ENCODE peak calls at places on chromosome 15, in six cellular contexts. One of them, this sample, is unnamed.

GRCh38 chr15:68797589-68798377 is 22.9 kb downstream of the ANP32A start:
- DNase-seq in uterus: no peak
- DNase-seq in GM06990: no peak
- DNase-seq in heart right ventricle: peak
- DNase-seq in A549: no peak
- DNase-seq in astrocyte of the spinal cord: no peak
- DNase-seq in this sample: peak

GRCh38 chr15:63045438-63046278 is 3.1 kb downstream of the TPM1 start:
- DNase-seq in GM06990: no peak
- DNase-seq in uterus: no peak
- DNase-seq in A549: no peak
- DNase-seq in heart right ventricle: no peak
- DNase-seq in astrocyte of the spinal cord: peak
- DNase-seq in this sample: peak

GRCh38 chr15:31280037-31280830 is 46.4 kb upstream of the KLF13 start:
- DNase-seq in A549: no peak
- DNase-seq in uterus: peak
- DNase-seq in heart right ventricle: peak
- DNase-seq in astrocyte of the spinal cord: no peak
- DNase-seq in GM06990: no peak
- DNase-seq in this sample: no peak

GRCh38 chr15:48657891-48658591 is 12.5 kb upstream of the FBN1 start:
- DNase-seq in astrocyte of the spinal cord: no peak
- DNase-seq in uterus: no peak
- DNase-seq in A549: no peak
- DNase-seq in GM06990: no peak
- DNase-seq in heart right ventricle: peak
- DNase-seq in this sample: no peak

GRCh38 chr15:36373549-36373948 is 205.9 kb upstream of the CDIN1 start:
- DNase-seq in uterus: no peak
- DNase-seq in A549: no peak
- DNase-seq in astrocyte of the spinal cord: peak
- DNase-seq in heart right ventricle: no peak
- DNase-seq in GM06990: no peak
- DNase-seq in this sample: no peak

GRCh38 chr15:48267766-48268165 is 61.7 kb downstream of the SLC12A1 start:
- DNase-seq in astrocyte of the spinal cord: no peak
- DNase-seq in uterus: no peak
- DNase-seq in A549: no peak
- DNase-seq in heart right ventricle: no peak
- DNase-seq in GM06990: no peak
- DNase-seq in this sample: no peak

GRCh38 chr15:62067448-62068044 is 769 bp downstream of the C2CD4A start:
- DNase-seq in heart right ventricle: peak
- DNase-seq in GM06990: peak
- DNase-seq in A549: no peak
- DNase-seq in astrocyte of the spinal cord: no peak
- DNase-seq in uterus: peak
- DNase-seq in this sample: peak

GRCh38 chr15:101167366-101167790 is 84.5 kb downstream of the CHSY1 start:
- DNase-seq in heart right ventricle: no peak
- DNase-seq in A549: no peak
- DNase-seq in uterus: no peak
- DNase-seq in astrocyte of the spinal cord: peak
- DNase-seq in GM06990: no peak
- DNase-seq in this sample: no peak

GRCh38 chr15:42921049-42921731 is 612 bp upstream of the TTBK2 start:
- DNase-seq in astrocyte of the spinal cord: peak
- DNase-seq in heart right ventricle: peak
- DNase-seq in uterus: peak
- DNase-seq in GM06990: no peak
- DNase-seq in A549: no peak
- DNase-seq in this sample: no peak

GRCh38 chr15:52240166-52240565 is 49.0 kb upstream of the GNB5 start:
- DNase-seq in astrocyte of the spinal cord: no peak
- DNase-seq in A549: no peak
- DNase-seq in heart right ventricle: no peak
- DNase-seq in GM06990: no peak
- DNase-seq in uterus: no peak
- DNase-seq in this sample: no peak

GRCh38 chr15:68112711-68113110 is 58.6 kb downstream of the PIAS1 start:
- DNase-seq in uterus: no peak
- DNase-seq in astrocyte of the spinal cord: no peak
- DNase-seq in heart right ventricle: no peak
- DNase-seq in A549: no peak
- DNase-seq in GM06990: no peak
- DNase-seq in this sample: peak

GRCh38 chr15:83198476-83198875 is 9.1 kb downstream of the HDGFL3 start:
- DNase-seq in astrocyte of the spinal cord: no peak
- DNase-seq in GM06990: no peak
- DNase-seq in uterus: no peak
- DNase-seq in A549: no peak
- DNase-seq in heart right ventricle: no peak
- DNase-seq in this sample: no peak

GRCh38 chr15:61702224-61703120 is 357.8 kb downstream of the VPS13C start:
- DNase-seq in uterus: no peak
- DNase-seq in GM06990: no peak
- DNase-seq in heart right ventricle: no peak
- DNase-seq in A549: no peak
- DNase-seq in astrocyte of the spinal cord: no peak
- DNase-seq in this sample: peak

GRCh38 chr15:83380682-83381081 is 66.5 kb upstream of the SH3GL3 start:
- DNase-seq in astrocyte of the spinal cord: peak
- DNase-seq in heart right ventricle: peak
- DNase-seq in uterus: no peak
- DNase-seq in A549: peak
- DNase-seq in GM06990: peak
- DNase-seq in this sample: peak

GRCh38 chr15:58854598-58854997 is 78.9 kb downstream of the SLTM start:
- DNase-seq in A549: no peak
- DNase-seq in astrocyte of the spinal cord: no peak
- DNase-seq in GM06990: no peak
- DNase-seq in uterus: no peak
- DNase-seq in heart right ventricle: no peak
- DNase-seq in this sample: no peak

GRCh38 chr15:31135523-31135922 is 34.0 kb upstream of the TRPM1 start:
- DNase-seq in uterus: no peak
- DNase-seq in heart right ventricle: no peak
- DNase-seq in GM06990: no peak
- DNase-seq in A549: no peak
- DNase-seq in astrocyte of the spinal cord: no peak
- DNase-seq in this sample: no peak

GRCh38 chr15:25391971-25392733 is 46.7 kb downstream of the UBE3A start:
- DNase-seq in uterus: no peak
- DNase-seq in astrocyte of the spinal cord: peak
- DNase-seq in GM06990: no peak
- DNase-seq in A549: no peak
- DNase-seq in heart right ventricle: no peak
- DNase-seq in this sample: peak

GRCh38 chr15:90617668-90618097 is 88.0 kb downstream of the CRTC3 start:
- DNase-seq in uterus: no peak
- DNase-seq in A549: no peak
- DNase-seq in astrocyte of the spinal cord: peak
- DNase-seq in GM06990: no peak
- DNase-seq in heart right ventricle: no peak
- DNase-seq in this sample: no peak

GRCh38 chr15:90618330-90619136 is 88.8 kb downstream of the CRTC3 start:
- DNase-seq in heart right ventricle: no peak
- DNase-seq in astrocyte of the spinal cord: no peak
- DNase-seq in GM06990: no peak
- DNase-seq in A549: no peak
- DNase-seq in uterus: no peak
- DNase-seq in this sample: no peak

GRCh38 chr15:90619939-90620338 is 90.2 kb downstream of the CRTC3 start:
- DNase-seq in A549: no peak
- DNase-seq in GM06990: peak
- DNase-seq in astrocyte of the spinal cord: no peak
- DNase-seq in uterus: no peak
- DNase-seq in heart right ventricle: no peak
- DNase-seq in this sample: no peak

GRCh38 chr15:90620379-90621134 is 90.8 kb downstream of the CRTC3 start:
- DNase-seq in A549: no peak
- DNase-seq in heart right ventricle: no peak
- DNase-seq in astrocyte of the spinal cord: no peak
- DNase-seq in GM06990: peak
- DNase-seq in uterus: no peak
- DNase-seq in this sample: no peak

DNA sequence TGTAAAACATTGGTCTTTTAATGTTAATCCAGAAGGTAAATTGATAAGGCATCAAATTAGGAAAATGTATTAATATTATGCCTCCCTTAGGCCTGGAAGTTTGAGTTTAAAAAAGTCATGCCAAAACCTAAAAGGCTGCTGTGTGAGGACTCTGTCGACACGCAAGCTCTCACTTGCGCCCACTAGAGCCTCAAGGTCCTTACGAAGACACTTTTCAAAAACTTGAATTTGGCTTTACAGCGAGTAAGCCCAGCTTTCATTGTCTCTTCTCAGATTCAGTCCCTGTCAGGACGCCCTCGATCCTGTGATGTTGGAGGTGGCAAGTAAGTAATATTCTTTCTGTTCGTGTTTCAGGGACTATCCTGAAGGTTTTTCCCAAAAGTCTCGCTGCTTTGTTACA is 89.7 kb downstream of the CRTC3 start:
- DNase-seq in uterus: no peak
- DNase-seq in astrocyte of the spinal cord: no peak
- DNase-seq in heart right ventricle: no peak
- DNase-seq in GM06990: no peak
- DNase-seq in A549: no peak
- DNase-seq in this sample: no peak
- TF ChIP-seq CTCF in uterus: no peak
- TF ChIP-seq CTCF in astrocyte of the spinal cord: no peak
- TF ChIP-seq CTCF in heart right ventricle: no peak
- TF ChIP-seq CTCF in GM06990: no peak
- TF ChIP-seq CTCF in A549: no peak
- TF ChIP-seq CTCF in this sample: no peak

DNA sequence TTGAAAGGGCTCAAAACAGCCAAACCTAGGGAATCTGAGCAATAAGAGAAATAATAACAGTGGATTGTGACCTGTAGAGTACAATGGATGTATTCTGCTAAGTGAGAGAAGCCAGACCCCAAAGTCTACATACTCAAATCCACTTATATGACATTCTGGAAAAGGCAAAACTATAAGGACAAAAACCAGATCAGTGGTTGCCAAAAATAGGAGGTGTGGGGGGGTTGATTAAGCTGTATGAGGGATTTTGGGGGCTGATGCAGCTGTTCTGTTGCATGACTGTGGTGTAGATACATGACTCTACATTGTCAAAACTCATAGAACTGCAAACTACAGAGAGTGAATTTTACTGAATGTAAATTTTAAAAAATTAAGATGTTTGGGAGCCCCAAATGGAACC is 20.1 kb upstream of the CGNL1 start:
- DNase-seq in uterus: no peak
- DNase-seq in A549: no peak
- DNase-seq in heart right ventricle: no peak
- DNase-seq in GM06990: no peak
- DNase-seq in astrocyte of the spinal cord: no peak
- DNase-seq in this sample: no peak
- H3K4me3 ChIP-seq in uterus: no peak
- H3K4me3 ChIP-seq in A549: no peak
- H3K4me3 ChIP-seq in heart right ventricle: no peak
- H3K4me3 ChIP-seq in GM06990: no peak
- H3K4me3 ChIP-seq in astrocyte of the spinal cord: no peak
- H3K4me3 ChIP-seq in this sample: no peak

DNA sequence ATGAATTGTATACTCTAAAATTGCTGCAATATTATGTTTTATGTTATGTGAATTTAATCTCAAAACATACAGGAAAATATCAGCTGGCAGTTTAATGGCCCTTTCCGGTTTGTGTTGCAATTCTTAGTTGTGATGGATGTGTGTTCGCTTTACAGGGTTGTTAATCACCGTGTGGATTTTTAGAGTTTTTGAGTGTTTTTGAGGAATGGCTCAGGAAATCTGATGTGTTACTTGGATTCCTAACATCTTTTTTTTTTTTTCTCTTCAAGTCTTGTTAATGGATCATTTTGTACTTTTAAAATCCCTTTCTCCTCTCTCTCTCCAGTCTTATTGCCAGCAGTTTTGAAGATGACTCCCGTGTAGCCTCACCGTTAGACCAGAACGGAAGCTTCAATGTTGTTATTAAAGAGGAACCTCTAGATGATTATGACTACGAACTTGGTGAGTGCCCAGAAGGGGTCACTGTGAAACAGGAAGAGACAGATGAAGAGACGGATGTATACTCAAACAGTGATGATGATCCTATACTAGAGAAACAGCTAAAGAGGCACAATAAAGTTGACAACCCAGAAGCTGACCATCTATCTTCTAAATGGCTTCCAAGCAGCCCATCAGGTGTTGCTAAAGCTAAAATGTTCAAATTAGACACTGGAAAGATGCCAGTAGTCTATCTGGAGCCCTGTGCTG is 35.7 kb downstream of the MGA start:
- DNase-seq in heart right ventricle: no peak
- DNase-seq in GM06990: peak
- DNase-seq in A549: peak
- DNase-seq in astrocyte of the spinal cord: peak
- DNase-seq in uterus: no peak
- DNase-seq in this sample: peak
- TF ChIP-seq CTCF in heart right ventricle: no peak
- TF ChIP-seq CTCF in GM06990: peak
- TF ChIP-seq CTCF in A549: peak
- TF ChIP-seq CTCF in astrocyte of the spinal cord: peak
- TF ChIP-seq CTCF in uterus: no peak
- TF ChIP-seq CTCF in this sample: peak

DNA sequence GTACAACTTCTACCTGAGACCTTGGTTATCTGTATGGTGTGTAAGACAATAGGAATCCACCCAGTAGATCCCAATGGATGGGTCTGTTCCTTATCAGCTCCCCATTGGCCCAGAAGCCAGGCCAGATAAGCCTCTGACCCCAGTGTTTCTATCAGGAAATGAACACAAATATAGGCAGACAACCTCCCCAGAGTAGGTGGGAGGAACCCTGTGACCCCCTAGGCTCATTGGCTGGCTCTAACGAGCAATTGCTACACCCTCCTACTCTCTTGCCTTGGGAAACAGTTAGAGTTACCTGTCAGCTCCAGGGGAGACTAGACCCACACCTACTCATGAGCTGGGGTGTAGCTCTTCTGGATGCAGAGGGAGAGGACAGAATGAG is 299.9 kb downstream of the UACA start:
- DNase-seq in A549: no peak
- DNase-seq in astrocyte of the spinal cord: no peak
- DNase-seq in uterus: no peak
- DNase-seq in heart right ventricle: no peak
- DNase-seq in GM06990: no peak
- DNase-seq in this sample: no peak
- H3K4me3 ChIP-seq in A549: no peak
- H3K4me3 ChIP-seq in astrocyte of the spinal cord: no peak
- H3K4me3 ChIP-seq in uterus: no peak
- H3K4me3 ChIP-seq in heart right ventricle: no peak
- H3K4me3 ChIP-seq in GM06990: no peak
- H3K4me3 ChIP-seq in this sample: no peak

GRCh38 chr15:70416851-70417250 is 319.1 kb upstream of the TLE3 start:
- DNase-seq in A549: no peak
- DNase-seq in heart right ventricle: no peak
- DNase-seq in uterus: no peak
- DNase-seq in GM06990: no peak
- DNase-seq in astrocyte of the spinal cord: no peak
- DNase-seq in this sample: no peak
- TF ChIP-seq CTCF in A549: no peak
- TF ChIP-seq CTCF in heart right ventricle: no peak
- TF ChIP-seq CTCF in uterus: no peak
- TF ChIP-seq CTCF in GM06990: no peak
- TF ChIP-seq CTCF in astrocyte of the spinal cord: no peak
- TF ChIP-seq CTCF in this sample: no peak